ENCODE peak calls at places on chromosome 20, in five cellular contexts. E is esophagus muscularis mucosa, J is stomach, H is spleen, Z is breast epithelium. M is an unnamed sample.

GRCh38 chr20:54152227-54153040 is 21.4 kb downstream of the CYP24A1 start:
- DNase-seq in Z (no peak), J (no peak), H (no peak), E (no peak), M (no peak)

GRCh38 chr20:13458860-13459451 is 179.8 kb downstream of the TASP1 start:
- DNase-seq in H (no peak), E (no peak), Z (no peak), J (no peak), M (no peak)

GRCh38 chr20:54454982-54455381 is 20.4 kb upstream of the DOK5 start:
- DNase-seq in J (no peak), H (no peak), E (no peak), Z (no peak), M (no peak)

GRCh38 chr20:19966840-19967239 is 50.3 kb upstream of the NAA20 start:
- DNase-seq in J (no peak), E (no peak), Z (no peak), H (no peak), M (no peak)

GRCh38 chr20:38789503-38790209 is 15.8 kb upstream of the PPP1R16B start:
- DNase-seq in E (no peak), J (no peak), H (no peak), Z (no peak), M (no peak)

GRCh38 chr20:32206383-32207210 is 946 bp downstream of the PLAGL2 start:
- DNase-seq in E (no peak), Z (no peak), H (no peak), J (no peak), M (no peak)

GRCh38 chr20:10093087-10093591 is 58.4 kb downstream of the ANKEF1 start:
- DNase-seq in Z (no peak), E (no peak), J (no peak), H (no peak), M (no peak)

GRCh38 chr20:1651268-1651667 is 6.3 kb downstream of the SIRPG start:
- DNase-seq in J (no peak), Z (no peak), H (no peak), E (no peak), M (peak)

GRCh38 chr20:47734870-47735269 is 50.4 kb downstream of the SULF2 start:
- DNase-seq in J (no peak), Z (no peak), H (no peak), E (no peak), M (no peak)

GRCh38 chr20:13995086-13995665 is at the start of gene MACROD2:
- DNase-seq in J (peak), Z (peak), H (peak), E (no peak), M (peak)

GRCh38 chr20:208937-209566 is 18.0 kb upstream of the DEFB129 start:
- DNase-seq in Z (no peak), H (no peak), J (no peak), E (no peak), M (no peak)

GRCh38 chr20:21003902-21004301 is 102.3 kb downstream of the LINC00237 start:
- DNase-seq in J (no peak), Z (no peak), H (no peak), E (no peak), M (no peak)

GRCh38 chr20:24497851-24498250 is 28.4 kb downstream of the SYNDIG1 start:
- DNase-seq in Z (no peak), E (no peak), H (no peak), J (peak), M (peak)

GRCh38 chr20:36154696-36155628 is at the start of gene EPB41L1:
- DNase-seq in E (no peak), H (no peak), Z (no peak), J (no peak), M (no peak)

GRCh38 chr20:39825950-39826349 is 863.1 kb downstream of the MAFB start:
- DNase-seq in E (no peak), J (no peak), H (no peak), Z (no peak), M (no peak)

GRCh38 chr20:14538433-14538832 is 201.0 kb upstream of the FLRT3 start:
- DNase-seq in J (no peak), E (no peak), Z (no peak), H (no peak), M (no peak)

GRCh38 chr20:24206995-24207394 is 218.4 kb upstream of the GGTLC1 start:
- DNase-seq in E (no peak), Z (no peak), J (no peak), H (no peak), M (no peak)

GRCh38 chr20:39850821-39851330 is 838.2 kb downstream of the MAFB start:
- DNase-seq in E (no peak), H (no peak), J (no peak), Z (no peak), M (no peak)

DNA sequence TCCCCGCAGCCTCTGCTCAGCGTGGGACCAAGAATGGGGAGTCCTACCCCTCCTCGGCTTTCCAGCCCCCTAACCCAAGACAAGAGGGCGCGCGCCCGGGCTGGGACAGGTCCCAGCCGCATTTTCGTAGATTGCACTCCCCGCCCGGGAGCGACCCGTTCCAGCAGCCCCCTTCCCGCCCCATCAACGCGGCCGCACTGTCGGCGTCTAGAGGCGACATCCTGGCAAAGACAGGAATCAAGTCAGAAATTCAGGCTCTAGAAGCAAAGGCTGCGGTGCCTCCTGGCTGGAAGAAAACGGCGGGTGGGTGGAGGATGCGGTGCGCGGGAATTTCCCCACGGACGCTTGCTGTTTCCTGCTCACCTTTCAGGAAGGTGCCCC is 957 bp downstream of the PROKR2 start:
- DNase-seq in J (no peak), H (no peak), Z (no peak), E (peak), M (no peak)
- H3K4me3 ChIP-seq in J (peak), H (peak), Z (peak), E (no peak), M (no peak)

GRCh38 chr20:3309226-3309625 is 70.2 kb upstream of the SLC4A11 start:
- DNase-seq in J (no peak), E (no peak), H (no peak), Z (no peak), M (no peak)

GRCh38 chr20:3307078-3307477 is 68.1 kb upstream of the SLC4A11 start:
- DNase-seq in E (no peak), Z (no peak), H (no peak), J (no peak), M (no peak)

GRCh38 chr20:3307695-3308094 is 68.7 kb upstream of the SLC4A11 start:
- DNase-seq in Z (no peak), J (no peak), H (no peak), E (no peak), M (no peak)

DNA sequence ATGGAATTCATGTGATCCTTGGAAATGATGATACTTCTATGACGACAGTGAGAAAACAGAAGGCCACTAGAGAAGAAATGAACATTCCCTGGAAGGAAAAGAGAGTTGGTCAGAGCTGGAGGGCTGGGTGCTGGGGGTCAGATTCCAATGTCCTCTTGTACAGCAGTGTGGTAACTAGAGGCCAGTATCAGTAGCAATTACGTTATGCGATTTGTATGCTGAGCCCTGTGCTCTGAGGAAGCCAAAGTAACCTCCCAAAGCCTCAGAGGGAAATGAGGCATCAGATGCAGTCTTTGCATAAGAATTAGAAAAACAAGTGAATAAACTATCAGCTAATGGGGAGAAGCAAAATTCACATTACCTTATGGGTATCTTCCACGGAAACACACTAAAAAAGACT is 65.5 kb upstream of the SLC4A11 start:
- DNase-seq in Z (no peak), J (no peak), H (no peak), E (no peak), M (no peak)
- TF ChIP-seq POLR2AphosphoS5 in Z (no peak), J (no peak), H (no peak), E (no peak), M (no peak)

GRCh38 chr20:2708665-2709064 is 16.1 kb downstream of the EBF4 start:
- DNase-seq in E (peak), H (no peak), Z (no peak), J (no peak), M (no peak)
- H3K4me3 ChIP-seq in E (no peak), H (no peak), Z (no peak), J (no peak), M (no peak)

DNA sequence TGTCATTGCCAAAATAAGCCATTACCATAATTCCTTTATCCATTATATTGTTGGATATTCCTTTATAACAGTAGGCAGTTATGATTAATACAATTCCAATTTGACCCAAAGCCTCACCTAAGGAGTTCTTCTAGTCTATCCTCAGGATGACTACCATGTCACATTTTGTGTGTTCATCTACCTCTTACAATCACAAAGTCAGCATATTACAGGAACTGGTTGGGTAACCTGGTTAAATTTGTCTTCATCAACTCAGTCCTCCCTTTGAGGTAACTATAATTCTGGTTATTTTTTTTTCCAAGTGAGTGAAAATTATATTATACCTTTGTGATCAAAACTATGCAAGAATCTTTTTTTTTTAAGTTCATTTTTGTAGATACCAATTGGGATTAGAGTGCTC is 540.5 kb downstream of the BTBD3 start:
- DNase-seq in E (no peak), J (no peak), H (no peak), Z (no peak), M (no peak)
- TF ChIP-seq POLR2AphosphoS5 in E (no peak), J (no peak), H (no peak), Z (no peak), M (no peak)

DNA sequence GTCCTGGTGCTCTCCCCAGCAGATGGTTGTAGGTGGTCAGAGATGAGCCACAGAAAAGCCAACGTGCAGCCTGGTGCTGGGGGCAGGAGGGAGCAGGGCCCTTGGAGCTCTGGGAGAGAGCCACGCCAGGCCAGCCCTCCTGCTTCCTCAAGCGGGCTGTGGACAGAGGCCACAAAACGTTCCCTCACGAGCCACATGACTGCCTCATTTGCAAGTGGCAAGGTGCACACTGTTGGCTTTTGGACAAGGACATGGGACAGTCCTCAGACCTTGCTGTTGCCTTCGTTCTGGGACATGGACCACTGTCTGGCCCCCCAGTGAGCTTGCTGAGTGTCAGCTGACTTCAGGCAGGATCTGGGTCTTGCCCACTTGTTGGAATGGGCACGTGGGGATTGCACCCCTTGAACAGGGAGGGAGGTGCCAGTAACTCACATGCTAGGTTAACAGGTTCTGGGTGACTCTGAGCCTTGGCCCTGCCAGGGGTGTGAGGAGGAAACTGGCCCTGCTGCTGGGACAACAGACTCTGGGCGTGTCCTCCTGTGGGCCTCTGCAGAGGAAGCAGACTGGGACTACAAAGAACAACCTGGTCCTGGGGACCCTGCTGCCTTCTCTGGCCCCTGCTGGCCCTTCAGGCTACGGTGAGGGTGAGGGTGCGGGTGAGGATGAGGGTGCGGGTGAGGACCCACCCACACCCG is 2.6 kb downstream of the SLCO4A1 start:
- DNase-seq in E (no peak), J (peak), Z (no peak), H (no peak), M (no peak)
- H3K4me3 ChIP-seq in E (peak), J (no peak), Z (peak), H (no peak), M (peak)

GRCh38 chr20:51125774-51126173 is 102.9 kb upstream of the KCNG1 start:
- DNase-seq in H (no peak), J (no peak), Z (no peak), E (no peak), M (no peak)
- TF ChIP-seq POLR2AphosphoS5 in H (no peak), J (peak), Z (no peak), E (no peak), M (no peak)

GRCh38 chr20:58719258-58719657 is 26.7 kb downstream of the NPEPL1 start:
- DNase-seq in J (peak), Z (peak), E (peak), H (peak), M (peak)
- H3K4me3 ChIP-seq in J (no peak), Z (no peak), E (no peak), H (no peak), M (no peak)

M was measured in vagina.